ENCODE peak calls at places on chromosomes 16 and 17, in four cellular contexts. J, W, Q and O are unnamed samples.

GRCh38 chr16:27318399-27319256 is 4.9 kb downstream of the IL4R start:
- DNase-seq in W (no peak), J (peak; percentile 95), Q (no peak), O (peak; percentile 46)

GRCh38 chr17:60439501-60439900 is 17.2 kb downstream of the CHCT1 start:
- DNase-seq in Q (no peak), J (no peak), W (no peak), O (no peak)

GRCh38 chr16:53323924-53324323 is 110.3 kb upstream of the RBL2 start:
- DNase-seq in Q (no peak), W (no peak), J (peak; percentile 52), O (no peak)

GRCh38 chr17:77822302-77823030 is 136.0 kb upstream of the TNRC6C start:
- DNase-seq in Q (no peak), J (no peak), W (no peak), O (no peak)

GRCh38 chr16:1366712-1367299 is 15.1 kb downstream of the GNPTG start:
- DNase-seq in J (no peak), Q (no peak), W (no peak), O (no peak)

GRCh38 chr16:52456368-52456767 is 90.6 kb downstream of the TOX3 start:
- DNase-seq in Q (no peak), W (no peak), J (no peak), O (no peak)

GRCh38 chr16:65415460-65415859 is 293.6 kb upstream of the CDH11 start:
- DNase-seq in Q (no peak), W (no peak), J (no peak), O (no peak)

GRCh38 chr16:55325458-55326109 is 1.6 kb downstream of the IRX6 start:
- DNase-seq in Q (no peak), W (no peak), J (no peak), O (no peak)

GRCh38 chr17:64074704-64075484 is 54.5 kb upstream of the ICAM2 start:
- DNase-seq in J (peak; percentile 63), W (no peak), Q (no peak), O (no peak)

GRCh38 chr16:57601801-57602478 is 26.5 kb upstream of the ADGRG1 start:
- DNase-seq in W (peak; percentile 60), Q (peak; percentile 93), J (no peak), O (no peak)

GRCh38 chr16:10297341-10298006 is 88.4 kb upstream of the ATF7IP2 start:
- DNase-seq in W (peak; percentile 13), Q (peak; percentile 98), J (no peak), O (peak; percentile 48)

GRCh38 chr17:74217036-74217725 is 3.8 kb downstream of the TTYH2 start:
- DNase-seq in Q (no peak), W (no peak), J (no peak), O (no peak)

GRCh38 chr17:59764292-59764741 is 56.9 kb downstream of the VMP1 start:
- DNase-seq in J (no peak), Q (no peak), W (no peak), O (no peak)

GRCh38 chr16:72932050-72932449 is 115.9 kb downstream of the ZFHX3 start:
- DNase-seq in Q (no peak), W (no peak), J (no peak), O (no peak)

DNA sequence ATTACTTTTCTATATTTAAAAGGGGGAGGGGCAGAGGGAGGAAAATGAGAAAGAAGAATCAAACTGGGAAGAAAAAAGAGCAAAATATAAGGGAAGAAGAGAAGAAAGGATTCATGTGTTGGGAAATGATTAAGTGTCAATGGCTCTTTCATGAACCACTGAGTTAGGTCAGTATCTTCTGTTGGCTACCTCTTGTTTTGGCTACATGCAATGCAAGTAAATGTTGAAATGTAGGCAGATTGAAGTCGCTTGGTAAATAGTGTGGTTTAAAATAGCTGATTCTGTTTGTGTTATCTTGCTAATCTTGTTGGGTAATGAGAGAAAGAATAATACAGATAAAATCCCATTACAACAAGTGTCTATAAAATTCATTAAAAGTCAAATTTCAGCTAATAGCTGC is 27.2 kb downstream of the COX11 start:
- DNase-seq in J (no peak), W (no peak), Q (no peak), O (no peak)
- TF ChIP-seq POLR2AphosphoS5 in J (no peak), W (no peak), Q (no peak), O (no peak)

GRCh38 chr17:55747209-55747608 is 3.6 kb upstream of the PCTP start:
- DNase-seq in Q (no peak), W (no peak), J (no peak), O (no peak)

GRCh38 chr17:55749985-55750384 is 866 bp upstream of the PCTP start:
- DNase-seq in Q (no peak), J (no peak), W (no peak), O (no peak)

GRCh38 chr17:55756689-55757088 is 5.8 kb downstream of the PCTP start:
- DNase-seq in J (no peak), W (no peak), Q (no peak), O (no peak)

GRCh38 chr17:55750750-55751641 is at the start of gene PCTP:
- DNase-seq in Q (peak; percentile 36), W (peak; percentile 96), J (peak; percentile 74), O (peak; percentile 73)

GRCh38 chr17:55751720-55752250 is 934 bp downstream of the PCTP start:
- DNase-seq in Q (no peak), W (no peak), J (no peak), O (no peak)
- TF ChIP-seq SPI1 in Q (no peak), W (no peak), J (no peak), O (no peak)

DNA sequence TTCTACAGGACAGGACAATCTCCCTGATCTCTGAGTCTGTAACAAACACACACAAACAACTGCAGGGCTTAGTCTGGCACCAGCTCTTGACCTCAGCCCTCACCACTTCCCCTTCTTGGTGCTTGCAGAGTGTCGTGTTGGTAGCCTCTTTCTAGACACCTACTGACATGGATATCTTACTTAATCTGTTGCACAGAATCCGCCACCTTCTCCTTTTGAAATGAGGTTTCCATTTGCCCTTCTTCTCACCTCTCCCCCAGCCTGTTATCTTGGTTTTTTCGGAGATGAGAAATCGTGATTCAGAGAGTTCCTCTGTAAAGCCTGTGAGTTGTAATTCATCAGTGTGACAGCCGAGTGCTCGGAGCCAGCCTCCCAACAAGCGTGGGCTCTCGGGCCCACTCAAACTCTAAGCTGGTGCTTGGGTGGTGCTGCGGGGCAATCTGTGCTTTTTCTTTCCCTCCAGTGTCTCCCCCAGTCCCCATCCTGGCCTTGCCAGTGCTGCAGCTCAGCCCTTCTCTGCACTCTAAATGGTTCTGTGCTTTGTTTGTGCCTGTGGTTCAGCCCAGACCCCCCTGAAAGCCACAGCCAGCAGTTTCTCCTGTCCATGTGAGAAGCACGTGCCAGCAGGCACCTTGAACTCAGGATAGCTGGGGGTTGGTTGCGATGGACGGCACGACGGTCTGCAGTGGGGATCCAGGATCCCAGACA is 28.1 kb downstream of the KIAA0513 start:
- DNase-seq in Q (peak; percentile 92), W (peak; percentile 83), J (peak; percentile 94), O (peak; percentile 41)
- TF ChIP-seq POLR2AphosphoS5 in Q (peak; percentile 54), W (no peak), J (peak; percentile 98), O (peak; percentile 35)

GRCh38 chr17:57666946-57667345 is 78.2 kb downstream of the CCDC182 start:
- DNase-seq in W (no peak), J (no peak), Q (no peak), O (no peak)
- TF ChIP-seq SPI1 in W (no peak), J (no peak), Q (no peak), O (no peak)